ENCODE peak calls at places on chromosome 7, in nine cellular contexts. L is T-helper 2 cell, Q is choroid plexus epithelial cell, E is hypothalamus, H is activated gamma-delta T cell treated with Interleukin-2 at 50 U/mL for 16 hours, O is Right ventricle myocardium superior, W is H7, U is NCI-H2081, F is NCI-H1092 treated with DMSO at 0.1 percent for 48 hours. A is an unnamed sample.

GRCh38 chr7:157686285-157686894 is 349.6 kb downstream of the DNAJB6 start:
- DNase-seq in E (no peak), H (no peak), W (peak), F (no peak), O (no peak), Q (peak), L (no peak), U (no peak), A (no peak)

GRCh38 chr7:32093415-32094408 is 23.5 kb upstream of the PDE1C start:
- DNase-seq in L (no peak), H (no peak), U (no peak), Q (peak), F (no peak), O (peak), E (no peak), W (no peak), A (peak)

GRCh38 chr7:23893172-23893941 is 183.3 kb downstream of the STK31 start:
- DNase-seq in U (no peak), F (no peak), Q (peak), L (no peak), W (no peak), O (no peak), E (no peak), H (no peak), A (peak)

GRCh38 chr7:111012152-111012551 is 78.8 kb upstream of the LRRN3 start:
- DNase-seq in F (no peak), W (no peak), U (no peak), H (no peak), Q (peak), E (no peak), O (no peak), L (no peak), A (peak)

GRCh38 chr7:99374121-99375064 is at the start of gene ARPC1B:
- DNase-seq in U (peak), F (peak), W (peak), E (no peak), H (peak), Q (peak), O (peak), L (peak), A (peak)

GRCh38 chr7:105026750-105027149 is 12.7 kb downstream of the KMT2E start:
- DNase-seq in E (no peak), Q (no peak), U (no peak), O (no peak), F (no peak), L (no peak), W (no peak), H (no peak), A (no peak)

GRCh38 chr7:47239034-47239433 is 342.9 kb downstream of the TNS3 start:
- DNase-seq in E (no peak), L (no peak), O (peak), H (no peak), Q (no peak), W (no peak), U (no peak), F (no peak), A (no peak)

GRCh38 chr7:76262683-76263402 is 39.6 kb upstream of the HSPB1 start:
- DNase-seq in W (peak), Q (peak), E (no peak), O (peak), L (no peak), U (peak), H (no peak), F (peak), A (peak)

GRCh38 chr7:50733552-50733951 is 49.1 kb downstream of the GRB10 start:
- DNase-seq in E (no peak), U (no peak), F (no peak), H (no peak), W (no peak), L (no peak), O (no peak), Q (peak), A (peak)

GRCh38 chr7:1242601-1243289 is 10.1 kb downstream of the UNCX start:
- DNase-seq in W (peak), E (no peak), H (no peak), Q (no peak), L (no peak), U (no peak), F (no peak), O (no peak), A (no peak)

GRCh38 chr7:138565071-138565450 is 105.0 kb downstream of the TRIM24 start:
- DNase-seq in Q (no peak), H (no peak), W (no peak), L (no peak), U (no peak), F (no peak), E (no peak), O (no peak), A (no peak)

GRCh38 chr7:44277391-44277790 is 48.0 kb downstream of the CAMK2B start:
- DNase-seq in U (no peak), W (no peak), F (no peak), E (no peak), L (no peak), Q (no peak), H (no peak), O (peak), A (no peak)

GRCh38 chr7:95547356-95547755 is 49.0 kb downstream of the PDK4 start:
- DNase-seq in E (no peak), O (no peak), L (no peak), F (no peak), W (no peak), H (no peak), Q (no peak), U (no peak), A (no peak)

GRCh38 chr7:102063736-102064135 is 222.9 kb upstream of the SH2B2 start:
- DNase-seq in L (no peak), W (peak), E (no peak), Q (no peak), O (no peak), H (no peak), F (no peak), U (no peak), A (peak)